ENCODE peak calls at places on chromosomes 13 and 19, in nine cellular contexts. One of them, this sample, is unnamed.

GRCh38 chr13:108227651-108228272 is 9.6 kb downstream of the ABHD13 start:
- DNase-seq in GM13976: no peak
- DNase-seq in lung: no peak
- DNase-seq in kidney: no peak
- DNase-seq in neural crest cell: peak; percentile 24
- DNase-seq in H9: no peak
- DNase-seq in body of pancreas: peak; percentile 21
- DNase-seq in nephron progenitor cell: peak; percentile 29
- DNase-seq in tibial nerve: no peak
- DNase-seq in this sample: peak; percentile 17

GRCh38 chr13:74136089-74136658 is 2.0 kb upstream of the KLF12 start:
- DNase-seq in GM13976: peak; percentile 22
- DNase-seq in lung: no peak
- DNase-seq in kidney: peak; percentile 82
- DNase-seq in neural crest cell: peak; percentile 9
- DNase-seq in H9: no peak
- DNase-seq in body of pancreas: no peak
- DNase-seq in nephron progenitor cell: peak; percentile 53
- DNase-seq in tibial nerve: no peak
- DNase-seq in this sample: peak; percentile 17

GRCh38 chr19:35671818-35672217 is 5.5 kb downstream of the UPK1A start:
- DNase-seq in GM13976: no peak
- DNase-seq in lung: no peak
- DNase-seq in kidney: no peak
- DNase-seq in neural crest cell: no peak
- DNase-seq in H9: no peak
- DNase-seq in body of pancreas: no peak
- DNase-seq in nephron progenitor cell: no peak
- DNase-seq in tibial nerve: no peak
- DNase-seq in this sample: no peak

GRCh38 chr13:105814219-105814901 is 721.1 kb downstream of the EFNB2 start:
- DNase-seq in GM13976: no peak
- DNase-seq in lung: no peak
- DNase-seq in kidney: no peak
- DNase-seq in neural crest cell: no peak
- DNase-seq in H9: no peak
- DNase-seq in body of pancreas: no peak
- DNase-seq in nephron progenitor cell: no peak
- DNase-seq in tibial nerve: no peak
- DNase-seq in this sample: no peak

GRCh38 chr13:97360610-97361009 is 73.4 kb upstream of the RAP2A start:
- DNase-seq in GM13976: no peak
- DNase-seq in lung: no peak
- DNase-seq in kidney: no peak
- DNase-seq in neural crest cell: no peak
- DNase-seq in H9: no peak
- DNase-seq in body of pancreas: no peak
- DNase-seq in nephron progenitor cell: no peak
- DNase-seq in tibial nerve: no peak
- DNase-seq in this sample: no peak

GRCh38 chr19:43522929-43523328 is 4.1 kb downstream of the ETHE1 start:
- DNase-seq in GM13976: no peak
- DNase-seq in lung: no peak
- DNase-seq in kidney: no peak
- DNase-seq in neural crest cell: no peak
- DNase-seq in H9: no peak
- DNase-seq in body of pancreas: no peak
- DNase-seq in nephron progenitor cell: no peak
- DNase-seq in tibial nerve: no peak
- DNase-seq in this sample: no peak

GRCh38 chr13:80276371-80277289 is 64.3 kb downstream of the SPRY2 start:
- DNase-seq in GM13976: no peak
- DNase-seq in lung: no peak
- DNase-seq in kidney: no peak
- DNase-seq in neural crest cell: peak; percentile 48
- DNase-seq in H9: no peak
- DNase-seq in body of pancreas: peak; percentile 18
- DNase-seq in nephron progenitor cell: peak; percentile 13
- DNase-seq in tibial nerve: no peak
- DNase-seq in this sample: no peak

GRCh38 chr19:3398114-3398899 is 31.9 kb downstream of the NFIC start:
- DNase-seq in GM13976: no peak
- DNase-seq in lung: peak; percentile 77
- DNase-seq in kidney: peak; percentile 94
- DNase-seq in neural crest cell: no peak
- DNase-seq in H9: peak; percentile 51
- DNase-seq in body of pancreas: peak; percentile 88
- DNase-seq in nephron progenitor cell: peak; percentile 21
- DNase-seq in tibial nerve: peak; percentile 78
- DNase-seq in this sample: no peak

DNA sequence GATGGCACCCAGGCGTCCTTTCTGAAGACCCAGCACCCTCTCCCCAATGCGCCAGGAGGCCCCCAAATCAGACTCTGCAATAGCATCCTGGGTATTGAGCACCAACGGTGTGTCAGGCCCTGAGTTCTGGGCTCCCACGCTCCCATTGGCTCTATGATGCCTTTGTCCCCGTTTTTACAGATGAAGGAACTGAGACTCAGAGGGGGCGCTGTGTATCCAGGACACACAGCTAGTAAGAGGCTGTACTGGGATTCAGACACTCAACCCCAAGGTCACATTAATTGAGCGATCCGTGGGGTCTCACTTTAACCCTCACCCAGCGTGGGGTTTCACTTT is 42.5 kb downstream of the CYP4F22 start:
- DNase-seq in GM13976: peak; percentile 45
- DNase-seq in lung: no peak
- DNase-seq in kidney: no peak
- DNase-seq in neural crest cell: no peak
- DNase-seq in H9: peak; percentile 54
- DNase-seq in body of pancreas: no peak
- DNase-seq in nephron progenitor cell: no peak
- DNase-seq in tibial nerve: no peak
- DNase-seq in this sample: no peak
- TF ChIP-seq CTCF in GM13976: no peak
- TF ChIP-seq CTCF in lung: no peak
- TF ChIP-seq CTCF in kidney: no peak
- TF ChIP-seq CTCF in neural crest cell: no peak
- TF ChIP-seq CTCF in H9: no peak
- TF ChIP-seq CTCF in body of pancreas: no peak
- TF ChIP-seq CTCF in nephron progenitor cell: no peak
- TF ChIP-seq CTCF in tibial nerve: no peak
- TF ChIP-seq CTCF in this sample: no peak

GRCh38 chr13:20128459-20128927 is 32.4 kb downstream of the GJA3 start:
- DNase-seq in GM13976: no peak
- DNase-seq in lung: no peak
- DNase-seq in kidney: no peak
- DNase-seq in neural crest cell: no peak
- DNase-seq in H9: peak; percentile 45
- DNase-seq in body of pancreas: peak; percentile 60
- DNase-seq in nephron progenitor cell: peak; percentile 21
- DNase-seq in tibial nerve: no peak
- DNase-seq in this sample: no peak
- TF ChIP-seq CTCF in GM13976: peak; percentile 37
- TF ChIP-seq CTCF in lung: no peak
- TF ChIP-seq CTCF in kidney: no peak
- TF ChIP-seq CTCF in neural crest cell: peak; percentile 51
- TF ChIP-seq CTCF in H9: peak; percentile 60
- TF ChIP-seq CTCF in body of pancreas: peak; percentile 56
- TF ChIP-seq CTCF in nephron progenitor cell: no peak
- TF ChIP-seq CTCF in tibial nerve: no peak
- TF ChIP-seq CTCF in this sample: no peak

GRCh38 chr13:99619207-99619606 is 117.9 kb downstream of the TM9SF2 start:
- DNase-seq in GM13976: no peak
- DNase-seq in lung: no peak
- DNase-seq in kidney: no peak
- DNase-seq in neural crest cell: no peak
- DNase-seq in H9: no peak
- DNase-seq in body of pancreas: no peak
- DNase-seq in nephron progenitor cell: no peak
- DNase-seq in tibial nerve: no peak
- DNase-seq in this sample: no peak
- TF ChIP-seq CTCF in GM13976: no peak
- TF ChIP-seq CTCF in lung: no peak
- TF ChIP-seq CTCF in kidney: no peak
- TF ChIP-seq CTCF in neural crest cell: no peak
- TF ChIP-seq CTCF in H9: no peak
- TF ChIP-seq CTCF in body of pancreas: no peak
- TF ChIP-seq CTCF in nephron progenitor cell: no peak
- TF ChIP-seq CTCF in tibial nerve: no peak
- TF ChIP-seq CTCF in this sample: no peak

GRCh38 chr19:47229674-47230121 is 1.3 kb downstream of the BBC3 start:
- DNase-seq in GM13976: no peak
- DNase-seq in lung: no peak
- DNase-seq in kidney: no peak
- DNase-seq in neural crest cell: no peak
- DNase-seq in H9: no peak
- DNase-seq in body of pancreas: no peak
- DNase-seq in nephron progenitor cell: no peak
- DNase-seq in tibial nerve: no peak
- DNase-seq in this sample: peak; percentile 11

GRCh38 chr19:47232422-47233211 is 1.6 kb upstream of the BBC3 start:
- DNase-seq in GM13976: peak; percentile 31
- DNase-seq in lung: no peak
- DNase-seq in kidney: no peak
- DNase-seq in neural crest cell: no peak
- DNase-seq in H9: no peak
- DNase-seq in body of pancreas: peak; percentile 31
- DNase-seq in nephron progenitor cell: no peak
- DNase-seq in tibial nerve: no peak
- DNase-seq in this sample: peak; percentile 21

GRCh38 chr19:47230921-47231214 is at the start of gene BBC3:
- DNase-seq in GM13976: no peak
- DNase-seq in lung: no peak
- DNase-seq in kidney: no peak
- DNase-seq in neural crest cell: no peak
- DNase-seq in H9: no peak
- DNase-seq in body of pancreas: no peak
- DNase-seq in nephron progenitor cell: no peak
- DNase-seq in tibial nerve: no peak
- DNase-seq in this sample: peak; percentile 13

GRCh38 chr19:47230122-47230920 is 678 bp downstream of the BBC3 start:
- DNase-seq in GM13976: peak; percentile 78
- DNase-seq in lung: peak; percentile 69
- DNase-seq in kidney: peak; percentile 89
- DNase-seq in neural crest cell: peak; percentile 67
- DNase-seq in H9: peak; percentile 73
- DNase-seq in body of pancreas: peak; percentile 63
- DNase-seq in nephron progenitor cell: peak; percentile 75
- DNase-seq in tibial nerve: peak; percentile 57
- DNase-seq in this sample: peak; percentile 73

GRCh38 chr19:47231215-47232054 is 436 bp upstream of the BBC3 start:
- DNase-seq in GM13976: peak; percentile 90
- DNase-seq in lung: peak; percentile 86
- DNase-seq in kidney: peak; percentile 97
- DNase-seq in neural crest cell: peak; percentile 67
- DNase-seq in H9: peak; percentile 93
- DNase-seq in body of pancreas: peak; percentile 90
- DNase-seq in nephron progenitor cell: peak; percentile 93
- DNase-seq in tibial nerve: peak; percentile 83
- DNase-seq in this sample: peak; percentile 90
- TF ChIP-seq CTCF in GM13976: no peak
- TF ChIP-seq CTCF in lung: no peak
- TF ChIP-seq CTCF in kidney: no peak
- TF ChIP-seq CTCF in neural crest cell: no peak
- TF ChIP-seq CTCF in H9: no peak
- TF ChIP-seq CTCF in body of pancreas: no peak
- TF ChIP-seq CTCF in nephron progenitor cell: no peak
- TF ChIP-seq CTCF in tibial nerve: no peak
- TF ChIP-seq CTCF in this sample: no peak

GRCh38 chr19:33772102-33772857 is 24.4 kb upstream of the KCTD15 start:
- DNase-seq in GM13976: no peak
- DNase-seq in lung: no peak
- DNase-seq in kidney: no peak
- DNase-seq in neural crest cell: no peak
- DNase-seq in H9: no peak
- DNase-seq in body of pancreas: no peak
- DNase-seq in nephron progenitor cell: no peak
- DNase-seq in tibial nerve: no peak
- DNase-seq in this sample: no peak

GRCh38 chr19:33772858-33773180 is 23.9 kb upstream of the KCTD15 start:
- DNase-seq in GM13976: no peak
- DNase-seq in lung: no peak
- DNase-seq in kidney: no peak
- DNase-seq in neural crest cell: no peak
- DNase-seq in H9: no peak
- DNase-seq in body of pancreas: no peak
- DNase-seq in nephron progenitor cell: no peak
- DNase-seq in tibial nerve: no peak
- DNase-seq in this sample: no peak

GRCh38 chr19:33769208-33769607 is 27.5 kb upstream of the KCTD15 start:
- DNase-seq in GM13976: no peak
- DNase-seq in lung: no peak
- DNase-seq in kidney: no peak
- DNase-seq in neural crest cell: no peak
- DNase-seq in H9: no peak
- DNase-seq in body of pancreas: no peak
- DNase-seq in nephron progenitor cell: no peak
- DNase-seq in tibial nerve: no peak
- DNase-seq in this sample: no peak

GRCh38 chr19:33770107-33770506 is 26.6 kb upstream of the KCTD15 start:
- DNase-seq in GM13976: no peak
- DNase-seq in lung: no peak
- DNase-seq in kidney: no peak
- DNase-seq in neural crest cell: no peak
- DNase-seq in H9: no peak
- DNase-seq in body of pancreas: no peak
- DNase-seq in nephron progenitor cell: no peak
- DNase-seq in tibial nerve: no peak
- DNase-seq in this sample: no peak

DNA sequence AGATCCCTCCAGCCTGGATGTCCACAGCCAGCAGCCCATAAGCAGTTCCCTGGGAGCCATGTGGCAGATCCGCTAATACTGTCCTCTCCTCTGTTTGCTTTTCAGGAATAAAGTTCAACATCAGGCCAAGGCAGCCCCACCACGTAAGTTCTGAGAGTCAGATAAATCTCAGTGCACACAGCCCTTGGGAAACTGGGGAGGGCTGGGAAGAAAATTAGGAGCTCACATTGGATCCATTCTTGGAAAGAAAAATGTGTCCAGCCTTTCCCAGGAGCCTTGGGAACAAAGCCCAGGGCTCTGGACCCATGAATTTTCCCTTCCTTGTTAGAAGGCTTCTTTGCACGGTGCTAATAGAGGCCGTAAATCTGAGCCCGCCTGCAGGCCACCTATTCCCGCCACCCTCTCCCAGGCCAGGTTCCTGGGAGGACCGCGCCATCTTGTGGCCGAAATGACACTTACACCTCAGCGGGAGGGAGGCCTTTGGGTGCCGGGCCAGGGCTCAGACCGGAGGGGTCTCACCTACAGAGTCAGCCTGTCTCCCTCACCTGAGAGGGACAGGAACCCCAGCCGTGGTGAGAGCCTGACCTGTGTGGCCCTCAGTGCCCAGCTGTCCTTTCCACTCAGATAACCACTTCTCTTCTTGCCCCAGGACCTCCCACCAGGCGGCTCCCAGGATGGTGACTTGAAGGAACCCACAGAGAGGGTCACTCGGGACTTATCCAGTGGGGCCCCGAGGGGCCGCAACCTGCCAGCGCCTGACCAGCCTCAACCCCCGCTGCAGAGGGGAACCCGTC is 25.2 kb upstream of the KCTD15 start:
- DNase-seq in GM13976: peak; percentile 87
- DNase-seq in lung: peak; percentile 66
- DNase-seq in kidney: peak; percentile 85
- DNase-seq in neural crest cell: peak; percentile 84
- DNase-seq in H9: peak; percentile 71
- DNase-seq in body of pancreas: peak; percentile 70
- DNase-seq in nephron progenitor cell: peak; percentile 91
- DNase-seq in tibial nerve: no peak
- DNase-seq in this sample: peak; percentile 84
- TF ChIP-seq CTCF in GM13976: peak; percentile 86
- TF ChIP-seq CTCF in lung: peak; percentile 71
- TF ChIP-seq CTCF in kidney: peak; percentile 91
- TF ChIP-seq CTCF in neural crest cell: peak; percentile 93
- TF ChIP-seq CTCF in H9: peak; percentile 94
- TF ChIP-seq CTCF in body of pancreas: peak; percentile 83
- TF ChIP-seq CTCF in nephron progenitor cell: peak; percentile 95
- TF ChIP-seq CTCF in tibial nerve: peak; percentile 84
- TF ChIP-seq CTCF in this sample: peak; percentile 88

This sample was measured in GM10248.